ENCODE peak calls at places on chromosomes 12 and 14, in ten cellular contexts. A is effector memory CD4-positive, alpha-beta T cell; S is renal cortical epithelial cell; X is ACHN; D is nephron progenitor cell; B is cerebellum; K is heart right ventricle; N is SW480; R is H54; L is trophoblast cell. J is an unnamed sample.

GRCh38 chr14:89493406-89493805 is 76.4 kb upstream of the FOXN3 start:
- DNase-seq in A (no peak), S (no peak), X (no peak), D (no peak), B (no peak), K (no peak), N (no peak), R (no peak), L (no peak), J (no peak)

GRCh38 chr12:19533567-19533966 is 94.3 kb downstream of the AEBP2 start:
- DNase-seq in A (no peak), S (no peak), X (no peak), D (no peak), B (no peak), K (no peak), N (no peak), R (no peak), L (no peak), J (no peak)

GRCh38 chr12:17361224-17361623 is 728.8 kb downstream of the RERGL start:
- DNase-seq in A (no peak), S (no peak), X (no peak), D (no peak), B (no peak), K (no peak), N (no peak), R (no peak), L (peak), J (no peak)

GRCh38 chr12:107317751-107318553 is 224.6 kb upstream of the CRY1 start:
- DNase-seq in A (peak), S (peak), X (peak), D (peak), B (peak), K (peak), N (peak), R (peak), L (peak), J (peak)

GRCh38 chr14:93734086-93734822 is 54.0 kb downstream of the PRIMA1 start:
- DNase-seq in A (no peak), S (no peak), X (no peak), D (peak), B (no peak), K (no peak), N (no peak), R (no peak), L (no peak), J (no peak)

GRCh38 chr14:33237102-33237501 is 298.4 kb downstream of the NPAS3 start:
- DNase-seq in A (no peak), S (no peak), X (no peak), D (no peak), B (no peak), K (no peak), N (no peak), R (no peak), L (peak), J (no peak)

GRCh38 chr12:52044284-52044983 is 6.8 kb upstream of the NR4A1 start:
- DNase-seq in A (no peak), S (no peak), X (no peak), D (no peak), B (peak), K (peak), N (no peak), R (no peak), L (no peak), J (peak)

GRCh38 chr14:43795600-43796228 is 711.4 kb downstream of the FSCB start:
- DNase-seq in A (no peak), S (no peak), X (peak), D (no peak), B (no peak), K (no peak), N (peak), R (no peak), L (no peak), J (no peak)

J was measured in tibial nerve.